ENCODE peak calls at places on chromosomes 12 and 14, in five cellular contexts. One of them, this sample, is unnamed.

GRCh38 chr12:45050331-45050750 is 558 bp downstream of the DBX2 start:
- DNase-seq in GOT3: no peak
- DNase-seq in smooth muscle cell of the brain vasculature: no peak
- DNase-seq in Jurkat, Clone E6-1: no peak
- DNase-seq in NCI-H774: no peak
- DNase-seq in this sample: no peak

GRCh38 chr12:40117818-40118217 is 11.9 kb upstream of the SLC2A13 start:
- DNase-seq in Jurkat, Clone E6-1: no peak
- DNase-seq in smooth muscle cell of the brain vasculature: no peak
- DNase-seq in NCI-H774: no peak
- DNase-seq in GOT3: no peak
- DNase-seq in this sample: no peak

GRCh38 chr12:115155665-115156645 is 472.0 kb upstream of the TBX3 start:
- DNase-seq in Jurkat, Clone E6-1: no peak
- DNase-seq in GOT3: peak
- DNase-seq in NCI-H774: no peak
- DNase-seq in smooth muscle cell of the brain vasculature: no peak
- DNase-seq in this sample: no peak

GRCh38 chr14:54267172-54267571 is 129.6 kb upstream of the CDKN3 start:
- DNase-seq in Jurkat, Clone E6-1: peak
- DNase-seq in GOT3: no peak
- DNase-seq in NCI-H774: no peak
- DNase-seq in smooth muscle cell of the brain vasculature: no peak
- DNase-seq in this sample: no peak

GRCh38 chr12:5309654-5310053 is 122.3 kb upstream of the NTF3 start:
- DNase-seq in Jurkat, Clone E6-1: no peak
- DNase-seq in smooth muscle cell of the brain vasculature: no peak
- DNase-seq in NCI-H774: no peak
- DNase-seq in GOT3: no peak
- DNase-seq in this sample: no peak

GRCh38 chr12:54689034-54689372 is 40.8 kb upstream of the DCD start:
- DNase-seq in smooth muscle cell of the brain vasculature: no peak
- DNase-seq in GOT3: no peak
- DNase-seq in Jurkat, Clone E6-1: no peak
- DNase-seq in NCI-H774: peak
- DNase-seq in this sample: no peak

GRCh38 chr14:72906316-72906715 is 12.4 kb upstream of the DPF3 start:
- DNase-seq in GOT3: no peak
- DNase-seq in NCI-H774: no peak
- DNase-seq in smooth muscle cell of the brain vasculature: no peak
- DNase-seq in Jurkat, Clone E6-1: no peak
- DNase-seq in this sample: no peak

GRCh38 chr12:53344824-53345485 is 8.8 kb upstream of the SP7 start:
- DNase-seq in NCI-H774: no peak
- DNase-seq in Jurkat, Clone E6-1: peak
- DNase-seq in GOT3: no peak
- DNase-seq in smooth muscle cell of the brain vasculature: no peak
- DNase-seq in this sample: peak

GRCh38 chr12:8493084-8493483 is 20.2 kb upstream of the CLEC4D start:
- DNase-seq in GOT3: no peak
- DNase-seq in Jurkat, Clone E6-1: peak
- DNase-seq in smooth muscle cell of the brain vasculature: no peak
- DNase-seq in NCI-H774: no peak
- DNase-seq in this sample: no peak

GRCh38 chr14:65462411-65462810 is 49.9 kb downstream of the FUT8 start:
- DNase-seq in GOT3: no peak
- DNase-seq in NCI-H774: no peak
- DNase-seq in Jurkat, Clone E6-1: no peak
- DNase-seq in smooth muscle cell of the brain vasculature: no peak
- DNase-seq in this sample: no peak

GRCh38 chr12:9148926-9149325 is 33.2 kb upstream of the A2M start:
- DNase-seq in Jurkat, Clone E6-1: no peak
- DNase-seq in smooth muscle cell of the brain vasculature: no peak
- DNase-seq in GOT3: no peak
- DNase-seq in NCI-H774: no peak
- DNase-seq in this sample: no peak

GRCh38 chr12:11856971-11857370 is 207.5 kb downstream of the ETV6 start:
- DNase-seq in smooth muscle cell of the brain vasculature: no peak
- DNase-seq in NCI-H774: no peak
- DNase-seq in GOT3: no peak
- DNase-seq in Jurkat, Clone E6-1: no peak
- DNase-seq in this sample: no peak

GRCh38 chr12:56413392-56413791 is 35.8 kb downstream of the TIMELESS start:
- DNase-seq in GOT3: no peak
- DNase-seq in smooth muscle cell of the brain vasculature: no peak
- DNase-seq in NCI-H774: no peak
- DNase-seq in Jurkat, Clone E6-1: no peak
- DNase-seq in this sample: no peak

GRCh38 chr14:69547701-69548348 is 26.8 kb downstream of the CCDC177 start:
- DNase-seq in smooth muscle cell of the brain vasculature: no peak
- DNase-seq in NCI-H774: no peak
- DNase-seq in GOT3: no peak
- DNase-seq in Jurkat, Clone E6-1: no peak
- DNase-seq in this sample: no peak

GRCh38 chr12:948238-948637 is 1.3 kb downstream of the RAD52 start:
- DNase-seq in smooth muscle cell of the brain vasculature: no peak
- DNase-seq in Jurkat, Clone E6-1: no peak
- DNase-seq in NCI-H774: no peak
- DNase-seq in GOT3: no peak
- DNase-seq in this sample: no peak

This sample was measured in omental fat pad.